ENCODE peak calls at places on chromosome 10, in six cellular contexts. P, L, W, N, X and S are unnamed samples.

GRCh38 chr10:23886355-23886754 is 322.6 kb upstream of the KIAA1217 start:
- DNase-seq in P (peak), L (no peak), W (no peak), N (no peak), X (no peak), S (no peak)

GRCh38 chr10:11261143-11261542 is 243.5 kb downstream of the CELF2 start:
- DNase-seq in P (no peak), L (no peak), W (no peak), N (no peak), X (no peak), S (no peak)

GRCh38 chr10:30970760-30971460 is 60.8 kb downstream of the ZNF438 start:
- DNase-seq in P (no peak), L (no peak), W (peak), N (no peak), X (no peak), S (no peak)

GRCh38 chr10:97086530-97086929 is 99.2 kb downstream of the SLIT1 start:
- DNase-seq in P (no peak), L (no peak), W (no peak), N (no peak), X (no peak), S (no peak)

GRCh38 chr10:119377905-119378736 is 164.4 kb downstream of the RGS10 start:
- DNase-seq in P (no peak), L (no peak), W (no peak), N (no peak), X (no peak), S (no peak)

GRCh38 chr10:96124230-96125141 is 5.6 kb upstream of the ZNF518A start:
- DNase-seq in P (peak), L (no peak), W (peak), N (no peak), X (peak), S (no peak)

GRCh38 chr10:127378628-127379027 is 170.5 kb upstream of the NPS start:
- DNase-seq in P (no peak), L (no peak), W (no peak), N (no peak), X (no peak), S (no peak)

GRCh38 chr10:34641147-34641912 is 173.8 kb downstream of the PARD3 start:
- DNase-seq in P (no peak), L (no peak), W (no peak), N (no peak), X (no peak), S (no peak)

GRCh38 chr10:31083765-31084184 is 52.1 kb upstream of the ZNF438 start:
- DNase-seq in P (peak), L (no peak), W (peak), N (peak), X (peak), S (no peak)

GRCh38 chr10:124010563-124011131 is 82.8 kb downstream of the CHST15 start:
- DNase-seq in P (peak), L (no peak), W (no peak), N (no peak), X (no peak), S (no peak)

GRCh38 chr10:29648114-29648982 is 13.6 kb upstream of the SVIL start:
- DNase-seq in P (peak), L (no peak), W (no peak), N (no peak), X (no peak), S (no peak)

GRCh38 chr10:103752680-103753248 is 102.6 kb downstream of the SH3PXD2A start:
- DNase-seq in P (peak), L (no peak), W (no peak), N (no peak), X (no peak), S (no peak)

GRCh38 chr10:90418869-90419652 is 438.8 kb downstream of the HTR7 start:
- DNase-seq in P (peak), L (no peak), W (peak), N (no peak), X (peak), S (no peak)

GRCh38 chr10:124155781-124156401 is 62.5 kb upstream of the CHST15 start:
- DNase-seq in P (no peak), L (no peak), W (peak), N (no peak), X (peak), S (no peak)

GRCh38 chr10:97830064-97830463 is 19.6 kb upstream of the GOLGA7B start:
- DNase-seq in P (no peak), L (no peak), W (no peak), N (no peak), X (no peak), S (no peak)

GRCh38 chr10:35409808-35410207 is 73.5 kb downstream of the CCNY start:
- DNase-seq in P (no peak), L (no peak), W (no peak), N (no peak), X (no peak), S (no peak)

GRCh38 chr10:96794786-96795733 is 37.0 kb upstream of the LCOR start:
- DNase-seq in P (peak), L (no peak), W (peak), N (no peak), X (no peak), S (no peak)

GRCh38 chr10:36303896-36304295 is 661.8 kb upstream of the FZD8 start:
- DNase-seq in P (no peak), L (no peak), W (no peak), N (no peak), X (no peak), S (no peak)

GRCh38 chr10:29657719-29658274 is 23.0 kb upstream of the SVIL start:
- DNase-seq in P (no peak), L (no peak), W (no peak), N (no peak), X (no peak), S (no peak)

GRCh38 chr10:102220612-102221011 is 5.5 kb upstream of the ELOVL3 start:
- DNase-seq in P (no peak), L (no peak), W (no peak), N (no peak), X (no peak), S (no peak)

GRCh38 chr10:126433351-126433750 is 45.1 kb upstream of the ADAM12 start:
- DNase-seq in P (no peak), L (no peak), W (peak), N (no peak), X (no peak), S (no peak)

GRCh38 chr10:122646511-122647382 is 52.9 kb downstream of the C10orf120 start:
- DNase-seq in P (no peak), L (no peak), W (no peak), N (no peak), X (no peak), S (no peak)

GRCh38 chr10:6416892-6417512 is 163.1 kb downstream of the PRKCQ start:
- DNase-seq in P (peak), L (no peak), W (peak), N (peak), X (peak), S (no peak)

GRCh38 chr10:6562221-6562620 is 17.9 kb downstream of the PRKCQ start:
- DNase-seq in P (no peak), L (no peak), W (no peak), N (no peak), X (no peak), S (no peak)

GRCh38 chr10:71964669-71965515 is 697 bp downstream of the CHST3 start:
- DNase-seq in P (peak), L (no peak), W (peak), N (no peak), X (peak), S (no peak)

GRCh38 chr10:3757638-3758490 is 27.1 kb downstream of the KLF6 start:
- DNase-seq in P (no peak), L (no peak), W (peak), N (peak), X (no peak), S (no peak)

GRCh38 chr10:97522937-97523336 is 24.2 kb downstream of the UBTD1 start:
- DNase-seq in P (no peak), L (no peak), W (no peak), N (no peak), X (no peak), S (no peak)

GRCh38 chr10:416091-416515 is 273.4 kb downstream of the DIP2C start:
- DNase-seq in P (peak), L (no peak), W (no peak), N (no peak), X (no peak), S (no peak)

GRCh38 chr10:24360286-24361127 is 151.6 kb downstream of the KIAA1217 start:
- DNase-seq in P (peak), L (peak), W (peak), N (peak), X (peak), S (no peak)

GRCh38 chr10:104255244-104255981 is 721 bp downstream of the GSTO1 start:
- DNase-seq in P (peak), L (no peak), W (peak), N (peak), X (no peak), S (no peak)

GRCh38 chr10:3783313-3783689 is 1.7 kb downstream of the KLF6 start:
- DNase-seq in P (peak), L (peak), W (peak), N (peak), X (peak), S (no peak)

GRCh38 chr10:61937631-61938284 is 36.3 kb downstream of the ARID5B start:
- DNase-seq in P (peak), L (no peak), W (peak), N (no peak), X (no peak), S (no peak)

GRCh38 chr10:79070611-79071534 is 2.1 kb downstream of the ZMIZ1 start:
- DNase-seq in P (peak), L (no peak), W (peak), N (no peak), X (peak), S (no peak)

GRCh38 chr10:77977975-77978759 is 51.1 kb downstream of the POLR3A start:
- DNase-seq in P (no peak), L (no peak), W (no peak), N (no peak), X (no peak), S (no peak)

GRCh38 chr10:34134602-34135001 is 680.5 kb downstream of the PARD3 start:
- DNase-seq in P (no peak), L (no peak), W (no peak), N (no peak), X (no peak), S (no peak)

GRCh38 chr10:27359792-27360320 is 119.3 kb upstream of the ACBD5 start:
- DNase-seq in P (no peak), L (no peak), W (no peak), N (no peak), X (no peak), S (no peak)

GRCh38 chr10:63133056-63133786 is at the start of gene NRBF2:
- DNase-seq in P (peak), L (peak), W (peak), N (peak), X (peak), S (peak)

GRCh38 chr10:100544950-100545349 is 9.2 kb downstream of the HIF1AN start:
- DNase-seq in P (no peak), L (no peak), W (no peak), N (no peak), X (no peak), S (no peak)

GRCh38 chr10:73248259-73248724 is 1.2 kb upstream of the DNAJC9 start:
- DNase-seq in P (no peak), L (no peak), W (no peak), N (no peak), X (no peak), S (no peak)

GRCh38 chr10:73253226-73253557 is 748 bp upstream of the MRPS16 start:
- DNase-seq in P (peak), L (no peak), W (peak), N (peak), X (no peak), S (no peak)

GRCh38 chr10:73247509-73248258 is 629 bp upstream of the DNAJC9 start:
- DNase-seq in P (peak), L (no peak), W (peak), N (peak), X (no peak), S (no peak)

GRCh38 chr10:73251683-73252444 is 580 bp downstream of the MRPS16 start:
- DNase-seq in P (peak), L (no peak), W (peak), N (no peak), X (no peak), S (no peak)

DNA sequence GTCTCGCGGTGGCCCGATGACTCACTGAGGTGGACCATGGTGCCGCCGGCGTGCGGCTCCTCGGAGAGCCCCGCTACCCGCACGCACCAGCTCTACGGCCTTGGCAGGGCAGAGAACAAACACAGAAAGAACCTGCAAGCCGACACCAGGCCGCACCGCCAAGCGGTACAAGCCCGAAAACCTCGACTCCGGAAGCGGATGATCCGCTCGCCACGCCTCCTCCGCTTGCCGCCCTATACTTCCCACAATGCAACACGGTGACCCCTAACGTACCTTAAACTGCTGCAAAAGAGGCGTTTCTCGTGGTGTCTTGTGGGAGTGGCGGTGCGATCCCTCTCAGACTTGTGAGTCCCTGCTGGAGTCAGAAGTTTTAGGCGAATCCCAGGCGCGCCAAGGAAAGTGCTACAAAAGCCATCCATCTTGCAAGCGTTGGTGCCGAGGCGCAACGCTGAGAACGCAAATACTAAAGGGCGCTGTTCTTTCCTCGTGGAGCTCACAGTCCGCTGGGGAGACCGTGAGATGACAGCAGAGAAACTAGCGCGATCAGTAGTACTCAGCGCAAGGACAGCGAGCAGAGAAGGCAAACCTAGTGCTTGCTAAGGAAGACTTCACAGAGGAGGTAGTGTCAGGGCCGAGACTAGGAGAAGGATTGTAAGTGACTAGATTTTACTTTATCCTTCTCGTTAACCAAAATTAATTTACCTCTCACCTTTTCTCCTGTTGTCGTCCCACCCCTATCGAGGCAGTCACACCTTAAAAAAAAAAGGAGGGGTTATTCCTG is at the start of gene MRPS16:
- DNase-seq in P (peak), L (peak), W (peak), N (peak), X (peak), S (peak)
- TF ChIP-seq CTCF in P (no peak), L (no peak), W (no peak), N (no peak), X (no peak), S (no peak)

GRCh38 chr10:87817873-87818504 is at the start of gene ATAD1:
- DNase-seq in P (peak), L (peak), W (peak), N (peak), X (peak), S (peak)
- TF ChIP-seq CTCF in P (peak), L (no peak), W (peak), N (peak), X (no peak), S (no peak)

GRCh38 chr10:132518572-132519381 is 18.8 kb upstream of the INPP5A start:
- DNase-seq in P (peak), L (no peak), W (peak), N (no peak), X (peak), S (no peak)
- TF ChIP-seq CTCF in P (no peak), L (no peak), W (no peak), N (no peak), X (no peak), S (no peak)

DNA sequence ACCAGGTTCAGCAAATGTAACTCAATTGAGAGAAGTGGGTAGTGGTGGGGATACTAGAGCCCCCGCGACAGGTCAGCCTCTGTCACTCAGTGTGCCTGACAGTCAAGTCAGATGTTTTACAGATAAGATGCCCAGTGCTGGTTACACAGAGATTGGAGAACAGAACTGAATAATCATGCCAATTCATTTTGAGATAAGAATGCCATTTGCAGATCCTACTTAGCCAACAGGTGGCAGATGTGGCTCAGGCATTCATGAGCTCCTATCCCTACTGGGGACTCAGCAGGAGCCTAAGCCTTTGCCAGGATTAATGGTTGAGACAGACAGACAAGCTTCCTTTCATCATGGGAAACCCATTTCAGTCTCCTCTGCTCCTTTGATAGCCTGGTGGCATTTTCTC is 137.8 kb downstream of the MAPK8 start:
- DNase-seq in P (peak), L (no peak), W (peak), N (no peak), X (no peak), S (no peak)
- TF ChIP-seq CTCF in P (peak), L (no peak), W (peak), N (no peak), X (no peak), S (peak)

GRCh38 chr10:85976267-85976793 is 390.3 kb downstream of the GRID1 start:
- DNase-seq in P (no peak), L (no peak), W (no peak), N (no peak), X (no peak), S (no peak)
- TF ChIP-seq CTCF in P (no peak), L (no peak), W (no peak), N (no peak), X (no peak), S (no peak)